ENCODE peak calls at places on chromosomes 2 and 18, in ten cellular contexts. One of them, this sample, is unnamed.
A peak's percentile ranks its signal among the peaks of the same experiment; 100 is the strongest.

GRCh38 chr2:2992622-2993021 is 385.0 kb downstream of the EIPR1 start:
- DNase-seq in RWPE1: no peak
- DNase-seq in CD4-positive, alpha-beta T cell: no peak
- DNase-seq in bronchial epithelial cell: no peak
- DNase-seq in cardiac muscle cell: no peak
- DNase-seq in endodermal cell: no peak
- DNase-seq in astrocyte of the spinal cord: no peak
- DNase-seq in fibroblast of lung: no peak
- DNase-seq in AG09309: no peak
- DNase-seq in spleen: no peak
- DNase-seq in this sample: no peak

GRCh38 chr2:76867854-76868253 is 654.3 kb downstream of the LRRTM4 start:
- DNase-seq in RWPE1: peak; percentile 10
- DNase-seq in endodermal cell: no peak
- DNase-seq in cardiac muscle cell: peak; percentile 75
- DNase-seq in AG09309: no peak
- DNase-seq in astrocyte of the spinal cord: peak; percentile 78
- DNase-seq in spleen: no peak
- DNase-seq in CD4-positive, alpha-beta T cell: no peak
- DNase-seq in bronchial epithelial cell: peak; percentile 66
- DNase-seq in fibroblast of lung: peak; percentile 74
- DNase-seq in this sample: no peak

GRCh38 chr2:37586663-37587409 is 84.6 kb downstream of the CDC42EP3 start:
- DNase-seq in CD4-positive, alpha-beta T cell: no peak
- DNase-seq in spleen: no peak
- DNase-seq in endodermal cell: peak; percentile 54
- DNase-seq in cardiac muscle cell: no peak
- DNase-seq in RWPE1: no peak
- DNase-seq in AG09309: no peak
- DNase-seq in bronchial epithelial cell: peak; percentile 29
- DNase-seq in astrocyte of the spinal cord: no peak
- DNase-seq in fibroblast of lung: no peak
- DNase-seq in this sample: no peak

GRCh38 chr18:21164746-21165145 is 53.1 kb upstream of the ROCK1 start:
- DNase-seq in fibroblast of lung: no peak
- DNase-seq in RWPE1: no peak
- DNase-seq in spleen: no peak
- DNase-seq in CD4-positive, alpha-beta T cell: no peak
- DNase-seq in bronchial epithelial cell: no peak
- DNase-seq in cardiac muscle cell: no peak
- DNase-seq in endodermal cell: no peak
- DNase-seq in astrocyte of the spinal cord: no peak
- DNase-seq in AG09309: no peak
- DNase-seq in this sample: no peak

GRCh38 chr2:199470672-199471442 is 13.1 kb upstream of the SATB2 start:
- DNase-seq in astrocyte of the spinal cord: no peak
- DNase-seq in spleen: no peak
- DNase-seq in CD4-positive, alpha-beta T cell: no peak
- DNase-seq in RWPE1: no peak
- DNase-seq in AG09309: no peak
- DNase-seq in cardiac muscle cell: no peak
- DNase-seq in bronchial epithelial cell: no peak
- DNase-seq in endodermal cell: peak; percentile 74
- DNase-seq in fibroblast of lung: no peak
- DNase-seq in this sample: no peak

GRCh38 chr2:217997510-217997909 is 5.3 kb downstream of the TNS1 start:
- DNase-seq in bronchial epithelial cell: no peak
- DNase-seq in astrocyte of the spinal cord: no peak
- DNase-seq in fibroblast of lung: no peak
- DNase-seq in RWPE1: no peak
- DNase-seq in endodermal cell: no peak
- DNase-seq in CD4-positive, alpha-beta T cell: no peak
- DNase-seq in cardiac muscle cell: no peak
- DNase-seq in AG09309: no peak
- DNase-seq in spleen: no peak
- DNase-seq in this sample: no peak

GRCh38 chr2:191848771-191849726 is 2.2 kb upstream of the CAVIN2 start:
- DNase-seq in cardiac muscle cell: no peak
- DNase-seq in spleen: no peak
- DNase-seq in astrocyte of the spinal cord: no peak
- DNase-seq in bronchial epithelial cell: no peak
- DNase-seq in AG09309: no peak
- DNase-seq in RWPE1: no peak
- DNase-seq in CD4-positive, alpha-beta T cell: no peak
- DNase-seq in endodermal cell: no peak
- DNase-seq in fibroblast of lung: no peak
- DNase-seq in this sample: no peak

GRCh38 chr2:142865924-142866323 is 11.5 kb upstream of the KYNU start:
- DNase-seq in cardiac muscle cell: no peak
- DNase-seq in CD4-positive, alpha-beta T cell: no peak
- DNase-seq in spleen: no peak
- DNase-seq in bronchial epithelial cell: no peak
- DNase-seq in AG09309: no peak
- DNase-seq in endodermal cell: no peak
- DNase-seq in fibroblast of lung: peak; percentile 42
- DNase-seq in astrocyte of the spinal cord: peak; percentile 27
- DNase-seq in RWPE1: no peak
- DNase-seq in this sample: no peak

GRCh38 chr18:22063077-22063476 is 106.3 kb upstream of the GATA6 start:
- DNase-seq in spleen: no peak
- DNase-seq in bronchial epithelial cell: no peak
- DNase-seq in CD4-positive, alpha-beta T cell: no peak
- DNase-seq in fibroblast of lung: no peak
- DNase-seq in AG09309: no peak
- DNase-seq in endodermal cell: no peak
- DNase-seq in astrocyte of the spinal cord: no peak
- DNase-seq in cardiac muscle cell: no peak
- DNase-seq in RWPE1: no peak
- DNase-seq in this sample: no peak

GRCh38 chr2:74554821-74555531 is 456 bp downstream of the DOK1 start:
- DNase-seq in RWPE1: no peak
- DNase-seq in cardiac muscle cell: peak; percentile 50
- DNase-seq in CD4-positive, alpha-beta T cell: peak; percentile 38
- DNase-seq in astrocyte of the spinal cord: no peak
- DNase-seq in fibroblast of lung: peak; percentile 31
- DNase-seq in endodermal cell: peak; percentile 85
- DNase-seq in AG09309: no peak
- DNase-seq in spleen: peak; percentile 94
- DNase-seq in bronchial epithelial cell: no peak
- DNase-seq in this sample: no peak

GRCh38 chr2:121038831-121039230 is 246.2 kb downstream of the TFCP2L1 start:
- DNase-seq in spleen: no peak
- DNase-seq in fibroblast of lung: no peak
- DNase-seq in astrocyte of the spinal cord: no peak
- DNase-seq in cardiac muscle cell: no peak
- DNase-seq in CD4-positive, alpha-beta T cell: no peak
- DNase-seq in endodermal cell: peak; percentile 67
- DNase-seq in AG09309: no peak
- DNase-seq in RWPE1: peak; percentile 81
- DNase-seq in bronchial epithelial cell: peak; percentile 79
- DNase-seq in this sample: no peak

GRCh38 chr18:56097561-56098095 is 509.6 kb upstream of the TCF4 start:
- DNase-seq in RWPE1: no peak
- DNase-seq in cardiac muscle cell: peak; percentile 36
- DNase-seq in AG09309: no peak
- DNase-seq in spleen: no peak
- DNase-seq in bronchial epithelial cell: no peak
- DNase-seq in fibroblast of lung: no peak
- DNase-seq in CD4-positive, alpha-beta T cell: no peak
- DNase-seq in astrocyte of the spinal cord: no peak
- DNase-seq in endodermal cell: no peak
- DNase-seq in this sample: no peak

GRCh38 chr2:40658917-40659316 is 207.0 kb upstream of the SLC8A1 start:
- DNase-seq in AG09309: no peak
- DNase-seq in CD4-positive, alpha-beta T cell: no peak
- DNase-seq in cardiac muscle cell: peak; percentile 30
- DNase-seq in spleen: no peak
- DNase-seq in astrocyte of the spinal cord: peak; percentile 39
- DNase-seq in bronchial epithelial cell: peak; percentile 18
- DNase-seq in fibroblast of lung: peak; percentile 38
- DNase-seq in RWPE1: peak; percentile 10
- DNase-seq in endodermal cell: peak; percentile 77
- DNase-seq in this sample: no peak

GRCh38 chr2:27273123-27273522 is 2.1 kb upstream of the DNAJC5G start:
- DNase-seq in endodermal cell: no peak
- DNase-seq in CD4-positive, alpha-beta T cell: no peak
- DNase-seq in AG09309: no peak
- DNase-seq in fibroblast of lung: no peak
- DNase-seq in bronchial epithelial cell: no peak
- DNase-seq in astrocyte of the spinal cord: no peak
- DNase-seq in cardiac muscle cell: no peak
- DNase-seq in RWPE1: no peak
- DNase-seq in spleen: no peak
- DNase-seq in this sample: no peak

GRCh38 chr2:209160800-209161588 is 262.9 kb upstream of the MAP2 start:
- DNase-seq in astrocyte of the spinal cord: no peak
- DNase-seq in AG09309: no peak
- DNase-seq in RWPE1: no peak
- DNase-seq in CD4-positive, alpha-beta T cell: no peak
- DNase-seq in spleen: peak; percentile 45
- DNase-seq in cardiac muscle cell: no peak
- DNase-seq in fibroblast of lung: no peak
- DNase-seq in bronchial epithelial cell: no peak
- DNase-seq in endodermal cell: no peak
- DNase-seq in this sample: no peak
- TF ChIP-seq CTCF in astrocyte of the spinal cord: no peak
- TF ChIP-seq CTCF in AG09309: no peak
- TF ChIP-seq CTCF in RWPE1: no peak
- TF ChIP-seq CTCF in CD4-positive, alpha-beta T cell: no peak
- TF ChIP-seq CTCF in spleen: no peak
- TF ChIP-seq CTCF in cardiac muscle cell: no peak
- TF ChIP-seq CTCF in fibroblast of lung: no peak
- TF ChIP-seq CTCF in bronchial epithelial cell: no peak
- TF ChIP-seq CTCF in endodermal cell: peak; percentile 49
- TF ChIP-seq CTCF in this sample: no peak

DNA sequence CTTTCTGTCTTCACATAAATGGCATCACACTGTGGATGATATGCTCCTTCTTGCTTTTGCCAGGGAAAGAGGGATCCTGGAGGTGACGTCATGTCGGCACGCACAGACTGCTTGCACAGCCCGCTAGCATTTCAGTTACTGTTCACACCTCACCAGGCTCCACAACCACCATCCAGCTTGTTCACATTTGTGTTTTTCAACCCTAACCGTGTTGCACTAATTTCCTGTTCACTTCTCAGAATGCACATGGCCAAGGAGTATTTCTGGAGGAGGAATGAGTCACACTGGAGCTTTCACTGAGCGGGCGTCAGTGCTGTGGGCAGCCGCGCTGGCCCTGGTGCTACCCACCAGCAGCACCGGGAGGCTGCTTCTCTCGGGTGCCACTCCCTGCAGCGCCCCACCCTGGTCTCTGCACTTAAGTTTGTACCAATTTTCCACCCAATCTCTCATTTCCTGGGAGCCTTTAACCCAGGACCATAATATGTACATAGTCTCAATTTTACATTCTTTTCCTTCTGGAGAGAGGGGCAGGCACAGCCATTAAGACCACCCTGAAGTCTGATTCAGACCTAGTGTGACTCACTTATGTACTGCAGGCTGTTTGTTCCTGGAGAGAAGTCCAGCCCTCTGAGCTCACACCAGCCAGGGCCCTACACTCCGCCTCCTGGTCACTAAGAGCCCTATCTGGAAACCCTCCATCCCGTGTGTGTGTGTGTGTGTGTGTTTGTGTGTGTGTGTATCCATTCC is 65.1 kb downstream of the MBP start:
- DNase-seq in cardiac muscle cell: peak; percentile 92
- DNase-seq in spleen: peak; percentile 89
- DNase-seq in bronchial epithelial cell: peak; percentile 86
- DNase-seq in endodermal cell: no peak
- DNase-seq in AG09309: peak; percentile 51
- DNase-seq in CD4-positive, alpha-beta T cell: peak; percentile 52
- DNase-seq in RWPE1: peak; percentile 63
- DNase-seq in astrocyte of the spinal cord: peak; percentile 96
- DNase-seq in fibroblast of lung: peak; percentile 95
- DNase-seq in this sample: no peak
- TF ChIP-seq CTCF in cardiac muscle cell: peak; percentile 4
- TF ChIP-seq CTCF in spleen: no peak
- TF ChIP-seq CTCF in bronchial epithelial cell: peak; percentile 1
- TF ChIP-seq CTCF in endodermal cell: no peak
- TF ChIP-seq CTCF in AG09309: no peak
- TF ChIP-seq CTCF in CD4-positive, alpha-beta T cell: no peak
- TF ChIP-seq CTCF in RWPE1: no peak
- TF ChIP-seq CTCF in astrocyte of the spinal cord: peak; percentile 7
- TF ChIP-seq CTCF in fibroblast of lung: peak; percentile 9
- TF ChIP-seq CTCF in this sample: no peak

GRCh38 chr2:30195011-30195410 is 36.3 kb upstream of the LBH start:
- DNase-seq in AG09309: no peak
- DNase-seq in CD4-positive, alpha-beta T cell: no peak
- DNase-seq in endodermal cell: no peak
- DNase-seq in RWPE1: no peak
- DNase-seq in astrocyte of the spinal cord: no peak
- DNase-seq in bronchial epithelial cell: no peak
- DNase-seq in cardiac muscle cell: no peak
- DNase-seq in fibroblast of lung: no peak
- DNase-seq in spleen: no peak
- DNase-seq in this sample: no peak

GRCh38 chr2:30193104-30193681 is 38.1 kb upstream of the LBH start:
- DNase-seq in astrocyte of the spinal cord: no peak
- DNase-seq in endodermal cell: no peak
- DNase-seq in RWPE1: no peak
- DNase-seq in AG09309: no peak
- DNase-seq in CD4-positive, alpha-beta T cell: no peak
- DNase-seq in bronchial epithelial cell: no peak
- DNase-seq in spleen: no peak
- DNase-seq in cardiac muscle cell: peak; percentile 17
- DNase-seq in fibroblast of lung: no peak
- DNase-seq in this sample: no peak

GRCh38 chr2:30194421-30194820 is 36.9 kb upstream of the LBH start:
- DNase-seq in fibroblast of lung: no peak
- DNase-seq in spleen: no peak
- DNase-seq in bronchial epithelial cell: no peak
- DNase-seq in endodermal cell: no peak
- DNase-seq in AG09309: no peak
- DNase-seq in CD4-positive, alpha-beta T cell: no peak
- DNase-seq in astrocyte of the spinal cord: no peak
- DNase-seq in RWPE1: no peak
- DNase-seq in cardiac muscle cell: no peak
- DNase-seq in this sample: no peak

GRCh38 chr2:30200875-30201274 is 30.5 kb upstream of the LBH start:
- DNase-seq in astrocyte of the spinal cord: no peak
- DNase-seq in cardiac muscle cell: peak; percentile 46
- DNase-seq in spleen: no peak
- DNase-seq in RWPE1: no peak
- DNase-seq in endodermal cell: no peak
- DNase-seq in fibroblast of lung: no peak
- DNase-seq in CD4-positive, alpha-beta T cell: no peak
- DNase-seq in bronchial epithelial cell: no peak
- DNase-seq in AG09309: no peak
- DNase-seq in this sample: no peak

GRCh38 chr2:30197570-30197969 is 33.8 kb upstream of the LBH start:
- DNase-seq in RWPE1: no peak
- DNase-seq in spleen: no peak
- DNase-seq in AG09309: no peak
- DNase-seq in fibroblast of lung: no peak
- DNase-seq in astrocyte of the spinal cord: no peak
- DNase-seq in endodermal cell: peak; percentile 71
- DNase-seq in CD4-positive, alpha-beta T cell: no peak
- DNase-seq in cardiac muscle cell: no peak
- DNase-seq in bronchial epithelial cell: no peak
- DNase-seq in this sample: no peak
- TF ChIP-seq CTCF in RWPE1: no peak
- TF ChIP-seq CTCF in spleen: no peak
- TF ChIP-seq CTCF in AG09309: no peak
- TF ChIP-seq CTCF in fibroblast of lung: no peak
- TF ChIP-seq CTCF in astrocyte of the spinal cord: no peak
- TF ChIP-seq CTCF in endodermal cell: peak; percentile 70
- TF ChIP-seq CTCF in CD4-positive, alpha-beta T cell: no peak
- TF ChIP-seq CTCF in cardiac muscle cell: no peak
- TF ChIP-seq CTCF in bronchial epithelial cell: no peak
- TF ChIP-seq CTCF in this sample: no peak

GRCh38 chr2:65686928-65687521 is 254.6 kb upstream of the SPRED2 start:
- DNase-seq in astrocyte of the spinal cord: no peak
- DNase-seq in cardiac muscle cell: no peak
- DNase-seq in CD4-positive, alpha-beta T cell: no peak
- DNase-seq in endodermal cell: no peak
- DNase-seq in spleen: no peak
- DNase-seq in bronchial epithelial cell: peak; percentile 39
- DNase-seq in AG09309: no peak
- DNase-seq in RWPE1: peak; percentile 17
- DNase-seq in fibroblast of lung: no peak
- DNase-seq in this sample: no peak
- TF ChIP-seq CTCF in astrocyte of the spinal cord: no peak
- TF ChIP-seq CTCF in cardiac muscle cell: no peak
- TF ChIP-seq CTCF in CD4-positive, alpha-beta T cell: no peak
- TF ChIP-seq CTCF in endodermal cell: peak; percentile 46
- TF ChIP-seq CTCF in spleen: no peak
- TF ChIP-seq CTCF in bronchial epithelial cell: peak; percentile 27
- TF ChIP-seq CTCF in AG09309: no peak
- TF ChIP-seq CTCF in RWPE1: peak; percentile 36
- TF ChIP-seq CTCF in fibroblast of lung: no peak
- TF ChIP-seq CTCF in this sample: no peak

This sample was measured in omental fat pad.